ENCODE peak calls at places on chromosomes 6 and 20, in nine cellular contexts. One of them, this sample, is unnamed.

GRCh38 chr6:118280210-118280609 is 267.9 kb upstream of the PLN start:
- DNase-seq in SK-N-SH: no peak
- DNase-seq in upper lobe of right lung: no peak
- DNase-seq in stomach: no peak
- DNase-seq in nephron progenitor cell: no peak
- DNase-seq in lung: no peak
- DNase-seq in Caco-2: no peak
- DNase-seq in epithelial cell of esophagus: no peak
- DNase-seq in NB4: no peak
- DNase-seq in this sample: no peak

GRCh38 chr6:7899046-7899888 is 11.3 kb downstream of the TXNDC5 start:
- DNase-seq in SK-N-SH: no peak
- DNase-seq in upper lobe of right lung: no peak
- DNase-seq in stomach: no peak
- DNase-seq in nephron progenitor cell: no peak
- DNase-seq in lung: no peak
- DNase-seq in Caco-2: peak
- DNase-seq in epithelial cell of esophagus: no peak
- DNase-seq in NB4: peak
- DNase-seq in this sample: peak

GRCh38 chr6:110689275-110689935 is 125.9 kb downstream of the CDK19 start:
- DNase-seq in SK-N-SH: no peak
- DNase-seq in upper lobe of right lung: no peak
- DNase-seq in stomach: no peak
- DNase-seq in nephron progenitor cell: no peak
- DNase-seq in lung: no peak
- DNase-seq in Caco-2: no peak
- DNase-seq in epithelial cell of esophagus: peak
- DNase-seq in NB4: no peak
- DNase-seq in this sample: no peak

GRCh38 chr6:156989159-156989806 is 212.1 kb downstream of the ARID1B start:
- DNase-seq in SK-N-SH: no peak
- DNase-seq in upper lobe of right lung: no peak
- DNase-seq in stomach: no peak
- DNase-seq in nephron progenitor cell: no peak
- DNase-seq in lung: no peak
- DNase-seq in Caco-2: no peak
- DNase-seq in epithelial cell of esophagus: no peak
- DNase-seq in NB4: no peak
- DNase-seq in this sample: no peak

GRCh38 chr6:72788188-72788587 is 166.3 kb downstream of the KCNQ5 start:
- DNase-seq in SK-N-SH: no peak
- DNase-seq in upper lobe of right lung: no peak
- DNase-seq in stomach: no peak
- DNase-seq in nephron progenitor cell: no peak
- DNase-seq in lung: no peak
- DNase-seq in Caco-2: no peak
- DNase-seq in epithelial cell of esophagus: peak
- DNase-seq in NB4: no peak
- DNase-seq in this sample: no peak

GRCh38 chr6:79604583-79605037 is 26.5 kb upstream of the SH3BGRL2 start:
- DNase-seq in SK-N-SH: no peak
- DNase-seq in upper lobe of right lung: no peak
- DNase-seq in stomach: no peak
- DNase-seq in nephron progenitor cell: no peak
- DNase-seq in lung: no peak
- DNase-seq in Caco-2: peak
- DNase-seq in epithelial cell of esophagus: peak
- DNase-seq in NB4: no peak
- DNase-seq in this sample: no peak

GRCh38 chr6:38943964-38944363 is 104.6 kb upstream of the GLP1R start:
- DNase-seq in SK-N-SH: no peak
- DNase-seq in upper lobe of right lung: no peak
- DNase-seq in stomach: no peak
- DNase-seq in nephron progenitor cell: no peak
- DNase-seq in lung: no peak
- DNase-seq in Caco-2: no peak
- DNase-seq in epithelial cell of esophagus: no peak
- DNase-seq in NB4: no peak
- DNase-seq in this sample: no peak

GRCh38 chr6:53587291-53587690 is 42.4 kb upstream of the GCLC start:
- DNase-seq in SK-N-SH: no peak
- DNase-seq in upper lobe of right lung: no peak
- DNase-seq in stomach: no peak
- DNase-seq in nephron progenitor cell: no peak
- DNase-seq in lung: no peak
- DNase-seq in Caco-2: no peak
- DNase-seq in epithelial cell of esophagus: peak
- DNase-seq in NB4: no peak
- DNase-seq in this sample: no peak

GRCh38 chr6:145453376-145453775 is 281.9 kb downstream of the EPM2A start:
- DNase-seq in SK-N-SH: peak
- DNase-seq in upper lobe of right lung: no peak
- DNase-seq in stomach: no peak
- DNase-seq in nephron progenitor cell: no peak
- DNase-seq in lung: no peak
- DNase-seq in Caco-2: peak
- DNase-seq in epithelial cell of esophagus: peak
- DNase-seq in NB4: no peak
- DNase-seq in this sample: no peak

GRCh38 chr20:3203315-3204123 is 963 bp downstream of the DDRGK1 start:
- DNase-seq in SK-N-SH: peak
- DNase-seq in upper lobe of right lung: no peak
- DNase-seq in stomach: peak
- DNase-seq in nephron progenitor cell: no peak
- DNase-seq in lung: peak
- DNase-seq in Caco-2: peak
- DNase-seq in epithelial cell of esophagus: peak
- DNase-seq in NB4: peak
- DNase-seq in this sample: peak

GRCh38 chr6:133343220-133343619 is 102.1 kb downstream of the EYA4 start:
- DNase-seq in SK-N-SH: no peak
- DNase-seq in upper lobe of right lung: no peak
- DNase-seq in stomach: no peak
- DNase-seq in nephron progenitor cell: no peak
- DNase-seq in lung: no peak
- DNase-seq in Caco-2: no peak
- DNase-seq in epithelial cell of esophagus: no peak
- DNase-seq in NB4: no peak
- DNase-seq in this sample: no peak

GRCh38 chr20:41030536-41031242 is 2.1 kb downstream of the TOP1 start:
- DNase-seq in SK-N-SH: no peak
- DNase-seq in upper lobe of right lung: no peak
- DNase-seq in stomach: no peak
- DNase-seq in nephron progenitor cell: no peak
- DNase-seq in lung: no peak
- DNase-seq in Caco-2: no peak
- DNase-seq in epithelial cell of esophagus: peak
- DNase-seq in NB4: no peak
- DNase-seq in this sample: no peak

GRCh38 chr6:106974337-106974998 is at the start of gene CD24:
- DNase-seq in SK-N-SH: peak
- DNase-seq in upper lobe of right lung: peak
- DNase-seq in stomach: peak
- DNase-seq in nephron progenitor cell: peak
- DNase-seq in lung: no peak
- DNase-seq in Caco-2: peak
- DNase-seq in epithelial cell of esophagus: peak
- DNase-seq in NB4: peak
- DNase-seq in this sample: peak

GRCh38 chr6:168451805-168452204 is 10.8 kb downstream of the SMOC2 start:
- DNase-seq in SK-N-SH: peak
- DNase-seq in upper lobe of right lung: no peak
- DNase-seq in stomach: no peak
- DNase-seq in nephron progenitor cell: no peak
- DNase-seq in lung: no peak
- DNase-seq in Caco-2: peak
- DNase-seq in epithelial cell of esophagus: no peak
- DNase-seq in NB4: no peak
- DNase-seq in this sample: no peak
- TF ChIP-seq CTCF in SK-N-SH: no peak
- TF ChIP-seq CTCF in upper lobe of right lung: peak
- TF ChIP-seq CTCF in stomach: no peak
- TF ChIP-seq CTCF in nephron progenitor cell: peak
- TF ChIP-seq CTCF in lung: no peak
- TF ChIP-seq CTCF in Caco-2: peak
- TF ChIP-seq CTCF in epithelial cell of esophagus: peak
- TF ChIP-seq CTCF in NB4: no peak
- TF ChIP-seq CTCF in this sample: peak

DNA sequence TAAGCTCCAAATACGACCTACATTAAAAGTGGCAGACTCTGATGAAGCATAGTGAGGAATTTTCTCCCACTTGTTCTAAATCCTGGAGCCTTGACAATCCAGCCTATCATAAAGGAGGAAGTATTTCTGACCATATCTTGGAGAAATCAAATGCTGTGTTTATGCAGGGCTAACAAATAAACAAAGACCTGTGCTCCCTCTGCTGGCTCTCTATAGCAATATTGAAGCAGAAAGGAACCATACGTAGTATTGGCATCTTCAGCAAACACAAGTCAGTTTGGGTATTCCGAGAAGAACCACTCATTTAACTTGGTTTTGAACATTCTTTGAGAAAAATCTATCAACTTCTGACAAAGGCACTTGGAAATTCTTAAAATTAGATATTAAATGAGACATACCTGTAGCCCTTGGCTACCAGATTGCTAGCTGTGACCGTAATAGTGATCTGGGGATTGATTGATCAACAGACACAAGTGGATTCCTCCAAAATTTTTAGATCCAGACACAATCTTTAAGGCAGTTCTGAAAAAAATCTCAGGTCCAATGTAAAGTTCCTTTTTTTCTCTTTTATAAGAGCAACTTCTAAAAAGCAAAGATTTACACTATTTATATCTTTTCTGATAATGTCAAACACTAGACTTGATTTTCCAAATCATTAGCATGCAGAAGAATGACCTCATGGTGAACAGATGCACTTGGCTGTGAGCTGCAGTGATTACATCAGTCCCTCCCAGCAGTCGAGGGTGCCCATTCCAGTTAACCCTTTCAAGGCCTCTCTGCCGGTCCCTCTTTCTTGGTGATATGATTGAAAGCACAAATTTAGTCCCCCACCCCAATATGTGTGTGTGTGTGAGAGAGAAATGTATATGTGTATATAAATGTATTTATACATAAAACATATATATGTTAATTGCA is 40.2 kb downstream of the INSM1 start:
- DNase-seq in SK-N-SH: peak
- DNase-seq in upper lobe of right lung: no peak
- DNase-seq in stomach: no peak
- DNase-seq in nephron progenitor cell: no peak
- DNase-seq in lung: no peak
- DNase-seq in Caco-2: no peak
- DNase-seq in epithelial cell of esophagus: no peak
- DNase-seq in NB4: peak
- DNase-seq in this sample: peak
- TF ChIP-seq CTCF in SK-N-SH: no peak
- TF ChIP-seq CTCF in upper lobe of right lung: no peak
- TF ChIP-seq CTCF in stomach: no peak
- TF ChIP-seq CTCF in nephron progenitor cell: no peak
- TF ChIP-seq CTCF in lung: no peak
- TF ChIP-seq CTCF in Caco-2: no peak
- TF ChIP-seq CTCF in epithelial cell of esophagus: peak
- TF ChIP-seq CTCF in NB4: no peak
- TF ChIP-seq CTCF in this sample: peak

DNA sequence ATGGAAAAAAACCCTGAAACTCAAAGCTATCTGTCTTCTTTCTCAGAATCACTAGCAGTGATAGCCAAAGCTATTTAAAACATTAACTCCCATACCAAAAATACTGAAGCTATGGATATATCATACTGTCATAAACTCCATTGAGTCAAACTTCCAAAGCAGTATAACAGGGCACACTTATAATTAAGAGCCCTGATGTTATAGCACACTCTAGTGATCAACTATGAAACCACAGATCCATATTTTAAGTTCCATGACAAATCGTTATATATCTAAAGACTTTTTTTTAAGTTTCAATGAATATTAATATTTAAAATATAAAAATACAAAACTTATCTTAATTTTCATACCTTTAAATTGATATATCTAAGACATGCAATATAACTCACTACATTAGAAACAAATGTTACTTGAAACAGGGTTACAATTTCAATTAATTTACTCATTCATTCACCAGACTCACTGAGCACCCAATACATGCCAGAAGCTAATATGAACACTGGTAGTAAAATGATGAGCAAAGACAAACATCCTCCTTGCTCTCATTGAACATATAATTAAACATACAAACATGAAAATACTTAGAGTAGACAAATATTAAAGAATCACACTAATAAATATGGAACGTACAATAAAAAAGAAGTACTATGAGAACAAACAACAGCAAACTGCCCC is 69.3 kb downstream of the IBTK start:
- DNase-seq in SK-N-SH: peak
- DNase-seq in upper lobe of right lung: no peak
- DNase-seq in stomach: no peak
- DNase-seq in nephron progenitor cell: no peak
- DNase-seq in lung: no peak
- DNase-seq in Caco-2: no peak
- DNase-seq in epithelial cell of esophagus: peak
- DNase-seq in NB4: peak
- DNase-seq in this sample: no peak
- TF ChIP-seq CTCF in SK-N-SH: peak
- TF ChIP-seq CTCF in upper lobe of right lung: peak
- TF ChIP-seq CTCF in stomach: no peak
- TF ChIP-seq CTCF in nephron progenitor cell: peak
- TF ChIP-seq CTCF in lung: no peak
- TF ChIP-seq CTCF in Caco-2: peak
- TF ChIP-seq CTCF in epithelial cell of esophagus: peak
- TF ChIP-seq CTCF in NB4: peak
- TF ChIP-seq CTCF in this sample: no peak

GRCh38 chr20:33862709-33863403 is 51.7 kb downstream of the CHMP4B start:
- DNase-seq in SK-N-SH: peak
- DNase-seq in upper lobe of right lung: peak
- DNase-seq in stomach: peak
- DNase-seq in nephron progenitor cell: peak
- DNase-seq in lung: peak
- DNase-seq in Caco-2: peak
- DNase-seq in epithelial cell of esophagus: peak
- DNase-seq in NB4: peak
- DNase-seq in this sample: peak
- TF ChIP-seq CTCF in SK-N-SH: peak
- TF ChIP-seq CTCF in upper lobe of right lung: peak
- TF ChIP-seq CTCF in stomach: peak
- TF ChIP-seq CTCF in nephron progenitor cell: peak
- TF ChIP-seq CTCF in lung: peak
- TF ChIP-seq CTCF in Caco-2: peak
- TF ChIP-seq CTCF in epithelial cell of esophagus: peak
- TF ChIP-seq CTCF in NB4: peak
- TF ChIP-seq CTCF in this sample: peak

GRCh38 chr6:939526-940252 is 246.8 kb upstream of the EXOC2 start:
- DNase-seq in SK-N-SH: no peak
- DNase-seq in upper lobe of right lung: no peak
- DNase-seq in stomach: no peak
- DNase-seq in nephron progenitor cell: no peak
- DNase-seq in lung: no peak
- DNase-seq in Caco-2: no peak
- DNase-seq in epithelial cell of esophagus: no peak
- DNase-seq in NB4: no peak
- DNase-seq in this sample: no peak
- TF ChIP-seq CTCF in SK-N-SH: no peak
- TF ChIP-seq CTCF in upper lobe of right lung: no peak
- TF ChIP-seq CTCF in stomach: no peak
- TF ChIP-seq CTCF in nephron progenitor cell: no peak
- TF ChIP-seq CTCF in lung: no peak
- TF ChIP-seq CTCF in Caco-2: no peak
- TF ChIP-seq CTCF in epithelial cell of esophagus: no peak
- TF ChIP-seq CTCF in NB4: no peak
- TF ChIP-seq CTCF in this sample: no peak

This sample was measured in glutamatergic neuron.